ENCODE peak calls at places on chromosomes 4 and X, in nine cellular contexts. B is mammary epithelial cell; O is GM04504; M is B cell; J is left ventricle myocardium inferior; A is CD4-positive, alpha-beta T cell; Y is Jurkat, Clone E6-1; P is activated CD4-positive, CD25-positive, alpha-beta regulatory T cell; C is mesenchymal stem cell. Q is an unnamed sample.

GRCh38 chrX:50747471-50747900 is 66.5 kb downstream of the SHROOM4 start:
- DNase-seq in B (peak), O (peak), M (no peak), J (no peak), A (no peak), Y (peak), P (no peak), C (peak), Q (no peak)

GRCh38 chrX:8629871-8630270 is 102.1 kb downstream of the ANOS1 start:
- DNase-seq in B (peak), O (no peak), M (no peak), J (no peak), A (no peak), Y (no peak), P (no peak), C (no peak), Q (no peak)

GRCh38 chr4:16627999-16628398 is 270.4 kb downstream of the LDB2 start:
- DNase-seq in B (peak), O (peak), M (no peak), J (no peak), A (no peak), Y (no peak), P (no peak), C (peak), Q (no peak)

GRCh38 chrX:109714340-109714958 is 18.6 kb downstream of the ACSL4 start:
- DNase-seq in B (peak), O (peak), M (no peak), J (no peak), A (no peak), Y (no peak), P (no peak), C (peak), Q (no peak)

GRCh38 chrX:12042615-12043014 is 95.7 kb upstream of the FRMPD4 start:
- DNase-seq in B (peak), O (no peak), M (no peak), J (no peak), A (no peak), Y (no peak), P (no peak), C (no peak), Q (no peak)

GRCh38 chr4:154491341-154491679 is 289 bp downstream of the DCHS2 start:
- DNase-seq in B (peak), O (no peak), M (peak), J (no peak), A (no peak), Y (no peak), P (no peak), C (peak), Q (no peak)

GRCh38 chrX:19670854-19671620 is 155.7 kb upstream of the MAP3K15 start:
- DNase-seq in B (peak), O (peak), M (no peak), J (peak), A (no peak), Y (no peak), P (no peak), C (peak), Q (no peak)

GRCh38 chrX:6021316-6022091 is 207.2 kb downstream of the NLGN4X start:
- DNase-seq in B (peak), O (peak), M (peak), J (no peak), A (no peak), Y (peak), P (no peak), C (peak), Q (no peak)

GRCh38 chr4:101857176-101857575 is 66.6 kb downstream of the BANK1 start:
- DNase-seq in B (no peak), O (no peak), M (no peak), J (no peak), A (no peak), Y (no peak), P (no peak), C (no peak), Q (no peak)